ENCODE peak calls at places on chromosome 11, in four cellular contexts. One of them, this sample, is unnamed. For H3K36me3, the result is how much of the 10 kb centered on the place peaks cover.

GRCh38 chr11:126914941-126915340 is 85.6 kb downstream of the KIRREL3 start:
- DNase-seq in pancreas: no peak
- DNase-seq in fibroblast of lung: peak
- DNase-seq in CD8-positive, alpha-beta memory T cell: no peak
- DNase-seq in this sample: no peak

GRCh38 chr11:37574361-37574760 is 976.3 kb upstream of the RAG2 start:
- DNase-seq in pancreas: no peak
- DNase-seq in fibroblast of lung: no peak
- DNase-seq in CD8-positive, alpha-beta memory T cell: no peak
- DNase-seq in this sample: no peak

GRCh38 chr11:64100782-64101358 is 65.0 kb downstream of the MACROD1 start:
- DNase-seq in pancreas: no peak
- DNase-seq in fibroblast of lung: no peak
- DNase-seq in CD8-positive, alpha-beta memory T cell: no peak
- DNase-seq in this sample: no peak

GRCh38 chr11:126355926-126356897 is 726 bp downstream of the ST3GAL4 start:
- DNase-seq in pancreas: peak
- DNase-seq in fibroblast of lung: no peak
- DNase-seq in CD8-positive, alpha-beta memory T cell: peak
- DNase-seq in this sample: no peak

GRCh38 chr11:61056981-61057380 is 45.3 kb upstream of the CD5 start:
- DNase-seq in pancreas: no peak
- DNase-seq in fibroblast of lung: no peak
- DNase-seq in CD8-positive, alpha-beta memory T cell: no peak
- DNase-seq in this sample: no peak

GRCh38 chr11:10727259-10727851 is 23.7 kb upstream of the CTR9 start:
- DNase-seq in pancreas: no peak
- DNase-seq in fibroblast of lung: peak
- DNase-seq in CD8-positive, alpha-beta memory T cell: no peak
- DNase-seq in this sample: no peak

GRCh38 chr11:85835729-85836128 is 19.5 kb upstream of the CCDC83 start:
- DNase-seq in pancreas: no peak
- DNase-seq in fibroblast of lung: no peak
- DNase-seq in CD8-positive, alpha-beta memory T cell: no peak
- DNase-seq in this sample: no peak

GRCh38 chr11:35418847-35419712 is at the start of gene SLC1A2:
- DNase-seq in pancreas: peak
- DNase-seq in fibroblast of lung: no peak
- DNase-seq in CD8-positive, alpha-beta memory T cell: no peak
- DNase-seq in this sample: no peak

GRCh38 chr11:64331569-64332371 is 8.2 kb upstream of the CCDC88B start:
- DNase-seq in pancreas: peak
- DNase-seq in fibroblast of lung: peak
- DNase-seq in CD8-positive, alpha-beta memory T cell: peak
- DNase-seq in this sample: no peak

GRCh38 chr11:15177491-15177890 is 62.8 kb downstream of the INSC start:
- DNase-seq in pancreas: no peak
- DNase-seq in fibroblast of lung: no peak
- DNase-seq in CD8-positive, alpha-beta memory T cell: no peak
- DNase-seq in this sample: no peak

GRCh38 chr11:32173435-32173834 is 82.6 kb downstream of the RCN1 start:
- DNase-seq in pancreas: peak
- DNase-seq in fibroblast of lung: peak
- DNase-seq in CD8-positive, alpha-beta memory T cell: no peak
- DNase-seq in this sample: peak

GRCh38 chr11:27414644-27415043 is 51.6 kb upstream of the CCDC34 start:
- DNase-seq in pancreas: no peak
- DNase-seq in fibroblast of lung: no peak
- DNase-seq in CD8-positive, alpha-beta memory T cell: no peak
- DNase-seq in this sample: no peak

GRCh38 chr11:59787816-59788215 is 22.8 kb downstream of the MRPL16 start:
- DNase-seq in pancreas: no peak
- DNase-seq in fibroblast of lung: peak
- DNase-seq in CD8-positive, alpha-beta memory T cell: no peak
- DNase-seq in this sample: no peak

GRCh38 chr11:93741882-93742226 is 382 bp downstream of the C11orf54 start:
- DNase-seq in pancreas: no peak
- DNase-seq in fibroblast of lung: peak
- DNase-seq in CD8-positive, alpha-beta memory T cell: no peak
- DNase-seq in this sample: no peak

GRCh38 chr11:15743244-15743629 is 613.1 kb downstream of the SOX6 start:
- DNase-seq in pancreas: no peak
- DNase-seq in fibroblast of lung: no peak
- DNase-seq in CD8-positive, alpha-beta memory T cell: no peak
- DNase-seq in this sample: no peak

GRCh38 chr11:107859459-107860239 is 1.1 kb upstream of the SLC35F2 start:
- DNase-seq in pancreas: peak
- DNase-seq in fibroblast of lung: no peak
- DNase-seq in CD8-positive, alpha-beta memory T cell: no peak
- DNase-seq in this sample: no peak
- H3K27ac ChIP-seq in pancreas: peak
- H3K27ac ChIP-seq in fibroblast of lung: no peak
- H3K27ac ChIP-seq in CD8-positive, alpha-beta memory T cell: peak
- H3K27ac ChIP-seq in this sample: no peak

GRCh38 chr11:976431-977160 is 50.9 kb downstream of the AP2A2 start:
- DNase-seq in pancreas: no peak
- DNase-seq in fibroblast of lung: peak
- DNase-seq in CD8-positive, alpha-beta memory T cell: no peak
- DNase-seq in this sample: no peak
- H3K36me3 ChIP-seq in pancreas: under half
- H3K36me3 ChIP-seq in fibroblast of lung: under half
- H3K36me3 ChIP-seq in CD8-positive, alpha-beta memory T cell: under half
- H3K36me3 ChIP-seq in this sample: under half

GRCh38 chr11:6646631-6647281 is 8.9 kb downstream of the DCHS1 start:
- DNase-seq in pancreas: no peak
- DNase-seq in fibroblast of lung: peak
- DNase-seq in CD8-positive, alpha-beta memory T cell: peak
- DNase-seq in this sample: no peak
- H3K27ac ChIP-seq in pancreas: peak
- H3K27ac ChIP-seq in fibroblast of lung: peak
- H3K27ac ChIP-seq in CD8-positive, alpha-beta memory T cell: no peak
- H3K27ac ChIP-seq in this sample: no peak

GRCh38 chr11:83689062-83689461 is 402.9 kb upstream of the CCDC90B start:
- DNase-seq in pancreas: no peak
- DNase-seq in fibroblast of lung: no peak
- DNase-seq in CD8-positive, alpha-beta memory T cell: no peak
- DNase-seq in this sample: no peak
- H3K36me3 ChIP-seq in pancreas: under half
- H3K36me3 ChIP-seq in fibroblast of lung: under half
- H3K36me3 ChIP-seq in CD8-positive, alpha-beta memory T cell: under half
- H3K36me3 ChIP-seq in this sample: under half

GRCh38 chr11:2815762-2816496 is 69.6 kb downstream of the CDKN1C start:
- DNase-seq in pancreas: peak
- DNase-seq in fibroblast of lung: no peak
- DNase-seq in CD8-positive, alpha-beta memory T cell: no peak
- DNase-seq in this sample: no peak
- H3K27ac ChIP-seq in pancreas: no peak
- H3K27ac ChIP-seq in fibroblast of lung: no peak
- H3K27ac ChIP-seq in CD8-positive, alpha-beta memory T cell: no peak
- H3K27ac ChIP-seq in this sample: no peak

GRCh38 chr11:117178210-117179034 is at the start of gene SIDT2:
- DNase-seq in pancreas: peak
- DNase-seq in fibroblast of lung: peak
- DNase-seq in CD8-positive, alpha-beta memory T cell: peak
- DNase-seq in this sample: peak
- H3K36me3 ChIP-seq in pancreas: under half
- H3K36me3 ChIP-seq in fibroblast of lung: under half
- H3K36me3 ChIP-seq in CD8-positive, alpha-beta memory T cell: under half
- H3K36me3 ChIP-seq in this sample: under half

DNA sequence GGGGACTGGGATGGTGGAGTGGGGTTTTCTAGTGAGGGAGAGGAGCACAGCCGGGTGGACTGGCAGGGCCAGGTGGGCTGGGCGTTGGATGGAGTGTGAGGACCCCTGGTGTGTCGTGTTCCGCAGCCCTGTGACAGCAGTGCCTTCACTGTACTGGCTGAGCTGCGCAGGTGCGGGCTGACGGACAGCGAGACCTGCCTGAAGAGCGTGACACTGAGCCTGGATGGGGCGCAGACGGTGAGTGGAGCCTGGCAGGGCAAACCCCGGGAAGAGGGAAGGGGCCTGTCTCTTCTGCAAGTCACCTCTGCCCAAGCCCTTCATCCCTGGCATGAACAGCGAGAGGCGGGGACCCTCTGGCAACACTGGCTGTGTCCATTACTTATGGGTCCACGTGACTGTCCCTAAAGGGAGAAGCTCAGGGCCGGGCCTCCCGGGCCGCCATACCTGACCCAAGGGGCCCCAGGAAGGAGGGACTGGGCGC is 10.0 kb downstream of the MUC5AC start:
- DNase-seq in pancreas: peak
- DNase-seq in fibroblast of lung: no peak
- DNase-seq in CD8-positive, alpha-beta memory T cell: no peak
- DNase-seq in this sample: no peak
- H3K27ac ChIP-seq in pancreas: no peak
- H3K27ac ChIP-seq in fibroblast of lung: no peak
- H3K27ac ChIP-seq in CD8-positive, alpha-beta memory T cell: no peak
- H3K27ac ChIP-seq in this sample: no peak